ENCODE peak calls at places on chromosomes 5 and 9, in five cellular contexts. Y, U, T, I and A are unnamed samples.

GRCh38 chr5:14659821-14660607 is 4.5 kb upstream of the OTULIN start:
- DNase-seq in Y (no peak), U (no peak), T (no peak), I (no peak), A (no peak)

GRCh38 chr9:10134266-10134665 is 478.5 kb downstream of the PTPRD start:
- DNase-seq in Y (no peak), U (no peak), T (no peak), I (no peak), A (no peak)

GRCh38 chr5:38650540-38651275 is 94.3 kb upstream of the LIFR start:
- DNase-seq in Y (peak; percentile 62), U (no peak), T (no peak), I (no peak), A (no peak)

GRCh38 chr5:132387649-132388117 is 18.2 kb downstream of the SLC22A5 start:
- DNase-seq in Y (peak; percentile 57), U (peak; percentile 79), T (no peak), I (peak; percentile 81), A (no peak)

GRCh38 chr9:90942555-90942954 is 140.9 kb downstream of the SYK start:
- DNase-seq in Y (no peak), U (no peak), T (no peak), I (no peak), A (no peak)

GRCh38 chr5:179266291-179267070 is 78.8 kb downstream of the ADAMTS2 start:
- DNase-seq in Y (peak; percentile 43), U (no peak), T (no peak), I (no peak), A (no peak)

GRCh38 chr9:98971168-98971914 is 27.6 kb downstream of the COL15A1 start:
- DNase-seq in Y (peak; percentile 68), U (peak; percentile 34), T (no peak), I (no peak), A (no peak)

GRCh38 chr5:135625486-135625885 is 46.7 kb upstream of the CXCL14 start:
- DNase-seq in Y (peak; percentile 14), U (no peak), T (no peak), I (no peak), A (no peak)

GRCh38 chr9:128163027-128163515 is 3.0 kb downstream of the BBLN start:
- DNase-seq in Y (peak; percentile 38), U (no peak), T (no peak), I (no peak), A (no peak)

GRCh38 chr9:38319496-38320173 is 72.9 kb upstream of the ALDH1B1 start:
- DNase-seq in Y (no peak), U (no peak), T (no peak), I (no peak), A (no peak)

GRCh38 chr9:73370053-73370452 is 218.4 kb downstream of the ANXA1 start:
- DNase-seq in Y (no peak), U (no peak), T (no peak), I (no peak), A (no peak)

GRCh38 chr5:141880961-141881801 is 3.0 kb upstream of the PCDH1 start:
- DNase-seq in Y (no peak), U (no peak), T (no peak), I (no peak), A (no peak)

GRCh38 chr5:138654281-138654867 is 79.2 kb upstream of the HSPA9 start:
- DNase-seq in Y (peak; percentile 48), U (no peak), T (peak; percentile 58), I (no peak), A (no peak)

GRCh38 chr5:151577566-151577965 is 13.6 kb downstream of the FAT2 start:
- DNase-seq in Y (no peak), U (no peak), T (no peak), I (no peak), A (no peak)

GRCh38 chr5:176365663-176366574 is 632 bp downstream of the ARL10 start:
- DNase-seq in Y (peak; percentile 83), U (peak; percentile 47), T (peak; percentile 5), I (no peak), A (peak; percentile 73)

GRCh38 chr5:174410716-174411512 is 313.5 kb upstream of the MSX2 start:
- DNase-seq in Y (no peak), U (no peak), T (no peak), I (no peak), A (no peak)

GRCh38 chr5:34497031-34497808 is 158.9 kb upstream of the RAI14 start:
- DNase-seq in Y (no peak), U (no peak), T (no peak), I (no peak), A (peak; percentile 88)

GRCh38 chr5:171688696-171689495 is 96.7 kb upstream of the SMIM23 start:
- DNase-seq in Y (no peak), U (peak; percentile 54), T (no peak), I (no peak), A (no peak)

GRCh38 chr5:159010611-159011497 is 88.9 kb downstream of the EBF1 start:
- DNase-seq in Y (peak; percentile 50), U (no peak), T (no peak), I (no peak), A (no peak)

GRCh38 chr9:89319015-89319905 is 960 bp downstream of the SECISBP2 start:
- DNase-seq in Y (no peak), U (no peak), T (no peak), I (no peak), A (no peak)

GRCh38 chr9:135344523-135344901 is 135.1 kb upstream of the PPP1R26 start:
- DNase-seq in Y (no peak), U (no peak), T (no peak), I (no peak), A (no peak)

GRCh38 chr5:76500633-76501393 is 97.7 kb downstream of the IQGAP2 start:
- DNase-seq in Y (no peak), U (no peak), T (no peak), I (no peak), A (no peak)

GRCh38 chr9:31135567-31135966 is 1248.9 kb upstream of the ACO1 start:
- DNase-seq in Y (no peak), U (no peak), T (no peak), I (no peak), A (no peak)

GRCh38 chr5:146647656-146648199 is 131.7 kb upstream of the GPR151 start:
- DNase-seq in Y (no peak), U (peak; percentile 18), T (no peak), I (no peak), A (no peak)

GRCh38 chr5:67795781-67796477 is 419.6 kb upstream of the PIK3R1 start:
- DNase-seq in Y (no peak), U (no peak), T (no peak), I (no peak), A (no peak)

GRCh38 chr5:104840284-104840683 is 1277.7 kb upstream of the NUDT12 start:
- DNase-seq in Y (no peak), U (no peak), T (no peak), I (no peak), A (no peak)

GRCh38 chr9:101727621-101728524 is 10.6 kb downstream of the GRIN3A start:
- DNase-seq in Y (peak; percentile 66), U (peak; percentile 16), T (no peak), I (no peak), A (no peak)

GRCh38 chr5:115543931-115544370 is 624 bp downstream of the FEM1C start:
- DNase-seq in Y (no peak), U (peak; percentile 64), T (peak; percentile 40), I (no peak), A (peak; percentile 63)

GRCh38 chr5:56596154-56596553 is 219.2 kb upstream of the MAP3K1 start:
- DNase-seq in Y (no peak), U (no peak), T (no peak), I (no peak), A (no peak)

GRCh38 chr5:142680605-142681259 is 5.2 kb downstream of the FGF1 start:
- DNase-seq in Y (peak; percentile 49), U (no peak), T (no peak), I (peak; percentile 82), A (no peak)

GRCh38 chr5:144352732-144353317 is 182.2 kb downstream of the KCTD16 start:
- DNase-seq in Y (no peak), U (no peak), T (no peak), I (no peak), A (no peak)

GRCh38 chr5:117161718-117162386 is 587.2 kb upstream of the SEMA6A start:
- DNase-seq in Y (no peak), U (peak; percentile 2), T (no peak), I (no peak), A (no peak)

GRCh38 chr5:35876922-35877321 is 20.2 kb downstream of the IL7R start:
- DNase-seq in Y (no peak), U (no peak), T (no peak), I (no peak), A (no peak)

GRCh38 chr5:31385774-31386537 is 145.9 kb downstream of the DROSHA start:
- DNase-seq in Y (no peak), U (no peak), T (no peak), I (no peak), A (no peak)

GRCh38 chr9:136244776-136245193 is 827 bp downstream of the QSOX2 start:
- DNase-seq in Y (no peak), U (no peak), T (no peak), I (no peak), A (no peak)

GRCh38 chr9:70587143-70587710 is 172.8 kb upstream of the KLF9 start:
- DNase-seq in Y (no peak), U (no peak), T (no peak), I (no peak), A (no peak)
- H3K4me1 ChIP-seq in Y (peaks cover 6% of the 10 kb centered on the region), U (peaks cover 12% of the 10 kb centered on the region), T (no peaks in the 10 kb centered on the region), I (no peaks in the 10 kb centered on the region), A (peaks cover 30% of the 10 kb centered on the region)

GRCh38 chr5:65832603-65833228 is 93.7 kb upstream of the ERBIN start:
- DNase-seq in Y (no peak), U (no peak), T (no peak), I (no peak), A (no peak)
- H3K4me1 ChIP-seq in Y (peaks cover 7% of the 10 kb centered on the region), U (peaks cover 2% of the 10 kb centered on the region), T (no peaks in the 10 kb centered on the region), I (no peaks in the 10 kb centered on the region), A (no peaks in the 10 kb centered on the region)

GRCh38 chr5:98789029-98789428 is 15.6 kb downstream of the RGMB start:
- DNase-seq in Y (no peak), U (no peak), T (no peak), I (no peak), A (no peak)
- H3K4me1 ChIP-seq in Y (no peaks in the 10 kb centered on the region), U (no peaks in the 10 kb centered on the region), T (peaks cover 4% of the 10 kb centered on the region), I (no peaks in the 10 kb centered on the region), A (peaks cover 81% of the 10 kb centered on the region)

GRCh38 chr5:55441954-55442353 is 92.8 kb downstream of the PLPP1 start:
- DNase-seq in Y (no peak), U (no peak), T (no peak), I (no peak), A (no peak)
- H3K4me1 ChIP-seq in Y (no peaks in the 10 kb centered on the region), U (peaks cover 56% of the 10 kb centered on the region), T (peaks cover 8% of the 10 kb centered on the region), I (peaks cover 39% of the 10 kb centered on the region), A (peaks cover 47% of the 10 kb centered on the region)

DNA sequence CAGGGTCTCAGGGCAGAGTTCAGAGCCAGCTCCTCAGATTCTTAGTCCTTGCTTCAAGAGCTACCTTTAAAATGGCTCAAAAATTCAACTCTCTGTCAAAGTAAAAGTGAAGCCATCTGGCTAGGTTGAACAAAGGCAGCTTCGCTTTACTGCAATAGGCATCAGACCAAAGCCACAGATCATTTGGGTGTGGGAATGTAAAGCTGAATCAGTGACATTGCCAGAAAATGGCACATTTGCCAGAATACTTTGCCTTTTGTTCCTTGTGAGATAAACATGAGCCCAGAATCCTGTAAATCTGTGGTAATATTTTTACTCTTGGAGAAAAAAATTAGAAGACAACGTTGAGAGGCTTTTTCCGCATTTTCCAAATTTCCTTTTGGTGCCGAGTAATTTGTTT is 210.5 kb downstream of the PALM2AKAP2 start:
- DNase-seq in Y (no peak), U (no peak), T (no peak), I (no peak), A (no peak)
- H3K4me1 ChIP-seq in Y (no peaks in the 10 kb centered on the region), U (no peaks in the 10 kb centered on the region), T (no peaks in the 10 kb centered on the region), I (no peaks in the 10 kb centered on the region), A (no peaks in the 10 kb centered on the region)

GRCh38 chr5:2817031-2817603 is 65.6 kb upstream of the IRX2 start:
- DNase-seq in Y (no peak), U (no peak), T (no peak), I (no peak), A (no peak)
- H3K4me1 ChIP-seq in Y (no peaks in the 10 kb centered on the region), U (no peaks in the 10 kb centered on the region), T (no peaks in the 10 kb centered on the region), I (no peaks in the 10 kb centered on the region), A (no peaks in the 10 kb centered on the region)